ENCODE peak calls at places on chromosomes 1 and 21, in seven cellular contexts. U is adrenal gland, E is IMR-90, S is gastrocnemius medialis, Q is spleen, W is GM12891, J is stomach. A is an unnamed sample.

GRCh38 chr21:33067457-33067856 is 2.5 kb upstream of the OLIG1 start:
- DNase-seq in U (no peak), E (no peak), S (no peak), Q (no peak), W (no peak), J (no peak), A (no peak)

GRCh38 chr1:184075040-184076029 is 23.8 kb downstream of the TSEN15 start:
- DNase-seq in U (peak; percentile 33), E (peak; percentile 75), S (no peak), Q (no peak), W (no peak), J (no peak), A (peak; percentile 40)

GRCh38 chr1:200473698-200474371 is 64.0 kb upstream of the ZNF281 start:
- DNase-seq in U (no peak), E (no peak), S (no peak), Q (no peak), W (no peak), J (no peak), A (no peak)

GRCh38 chr1:241589524-241589923 is 50.6 kb downstream of the CHML start:
- DNase-seq in U (no peak), E (no peak), S (no peak), Q (no peak), W (no peak), J (no peak), A (no peak)

GRCh38 chr1:53162621-53163020 is 20.2 kb upstream of the SLC1A7 start:
- DNase-seq in U (no peak), E (no peak), S (no peak), Q (no peak), W (no peak), J (no peak), A (no peak)

GRCh38 chr1:119316870-119317416 is 51.6 kb upstream of the HAO2 start:
- DNase-seq in U (no peak), E (no peak), S (no peak), Q (no peak), W (no peak), J (no peak), A (peak; percentile 27)

GRCh38 chr1:39653546-39654031 is 14.1 kb upstream of the HEYL start:
- DNase-seq in U (peak; percentile 82), E (peak; percentile 78), S (peak; percentile 90), Q (peak; percentile 89), W (no peak), J (peak; percentile 79), A (peak; percentile 71)

GRCh38 chr1:161838362-161838761 is 72.2 kb downstream of the ATF6 start:
- DNase-seq in U (peak; percentile 30), E (no peak), S (peak; percentile 8), Q (no peak), W (no peak), J (no peak), A (no peak)

GRCh38 chr21:45634511-45635183 is 8.9 kb upstream of the PCBP3 start:
- DNase-seq in U (no peak), E (peak; percentile 18), S (no peak), Q (no peak), W (no peak), J (no peak), A (no peak)

GRCh38 chr1:19981507-19982312 is 2.3 kb upstream of the PLA2G2A start:
- DNase-seq in U (peak; percentile 57), E (no peak), S (no peak), Q (no peak), W (no peak), J (no peak), A (no peak)

GRCh38 chr1:114728553-114728952 is 12.0 kb upstream of the NRAS start:
- DNase-seq in U (no peak), E (no peak), S (no peak), Q (no peak), W (no peak), J (no peak), A (no peak)

GRCh38 chr1:244863491-244864252 is 671 bp downstream of the HNRNPU start:
- DNase-seq in U (peak; percentile 37), E (no peak), S (peak; percentile 23), Q (peak; percentile 93), W (peak; percentile 19), J (peak; percentile 40), A (no peak)
- TF ChIP-seq POLR2A in U (no peak), E (peak; percentile 72), S (no peak), Q (no peak), W (peak; percentile 32), J (no peak), A (no peak)

GRCh38 chr1:78214334-78214733 is 168.6 kb downstream of the GIPC2 start:
- DNase-seq in U (no peak), E (no peak), S (no peak), Q (no peak), W (no peak), J (no peak), A (no peak)
- TF ChIP-seq POLR2A in U (no peak), E (no peak), S (no peak), Q (no peak), W (no peak), J (no peak), A (no peak)

GRCh38 chr1:206672844-206673758 is 11.6 kb upstream of the MAPKAPK2 start:
- DNase-seq in U (no peak), E (peak; percentile 66), S (no peak), Q (no peak), W (no peak), J (no peak), A (no peak)

GRCh38 chr1:206674236-206674635 is 10.5 kb upstream of the MAPKAPK2 start:
- DNase-seq in U (no peak), E (no peak), S (no peak), Q (no peak), W (no peak), J (no peak), A (no peak)

GRCh38 chr1:206676499-206676898 is 8.2 kb upstream of the MAPKAPK2 start:
- DNase-seq in U (no peak), E (no peak), S (no peak), Q (no peak), W (no peak), J (no peak), A (no peak)

GRCh38 chr1:206672011-206672688 is 12.6 kb upstream of the MAPKAPK2 start:
- DNase-seq in U (no peak), E (no peak), S (no peak), Q (no peak), W (no peak), J (no peak), A (no peak)

DNA sequence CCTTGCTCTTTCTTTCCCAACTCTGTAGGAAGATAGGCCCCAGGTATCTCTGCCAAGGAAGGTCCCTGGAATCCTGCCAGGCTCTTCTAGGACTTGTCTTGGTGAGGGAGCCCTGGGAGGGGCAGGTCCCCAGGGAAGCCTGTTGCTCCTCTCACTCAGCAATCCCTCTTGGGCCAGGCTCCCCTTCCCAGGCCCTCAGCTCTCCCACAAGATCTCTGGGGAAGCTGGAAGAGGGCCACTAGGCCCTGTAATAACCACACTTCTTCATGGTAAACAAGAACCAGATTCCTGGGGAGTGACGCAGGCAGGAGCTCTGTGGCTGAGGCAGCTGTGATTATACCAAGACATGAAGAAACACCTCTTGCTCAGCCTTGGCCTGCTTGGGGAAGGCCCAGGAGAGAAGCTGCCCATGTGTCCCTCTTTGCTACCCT is 9.9 kb upstream of the MAPKAPK2 start:
- DNase-seq in U (peak; percentile 63), E (peak; percentile 100), S (peak; percentile 62), Q (no peak), W (no peak), J (peak; percentile 81), A (no peak)
- TF ChIP-seq POLR2A in U (no peak), E (no peak), S (no peak), Q (no peak), W (no peak), J (no peak), A (no peak)

GRCh38 chr1:64196074-64196869 is 7.2 kb upstream of the UBE2U start:
- DNase-seq in U (no peak), E (no peak), S (no peak), Q (no peak), W (no peak), J (no peak), A (no peak)

GRCh38 chr1:64194168-64195088 is 9.0 kb upstream of the UBE2U start:
- DNase-seq in U (no peak), E (no peak), S (no peak), Q (no peak), W (no peak), J (no peak), A (no peak)

GRCh38 chr1:64187646-64188045 is 15.8 kb upstream of the UBE2U start:
- DNase-seq in U (no peak), E (no peak), S (no peak), Q (no peak), W (no peak), J (no peak), A (no peak)

GRCh38 chr1:64195089-64195410 is 8.4 kb upstream of the UBE2U start:
- DNase-seq in U (no peak), E (no peak), S (no peak), Q (no peak), W (no peak), J (no peak), A (no peak)

GRCh38 chr1:64192290-64192689 is 11.1 kb upstream of the UBE2U start:
- DNase-seq in U (peak; percentile 48), E (no peak), S (no peak), Q (no peak), W (no peak), J (no peak), A (no peak)
- TF ChIP-seq POLR2A in U (no peak), E (no peak), S (no peak), Q (no peak), W (no peak), J (no peak), A (no peak)

GRCh38 chr1:84573967-84574842 is at the start of gene CTBS:
- DNase-seq in U (peak; percentile 90), E (peak; percentile 88), S (peak; percentile 76), Q (peak; percentile 98), W (peak; percentile 89), J (peak; percentile 89), A (peak; percentile 53)
- TF ChIP-seq POLR2A in U (peak; percentile 66), E (peak; percentile 85), S (peak; percentile 72), Q (peak; percentile 56), W (peak; percentile 84), J (no peak), A (peak; percentile 84)